ENCODE peak calls at places on chromosome 4, in five cellular contexts. D is GM20000, L is kidney, H is kidney epithelial cell, C is pulmonary artery endothelial cell. F is an unnamed sample.
A peak's percentile ranks its signal among the peaks of the same experiment; 100 is the strongest.

GRCh38 chr4:103305355-103305754 is 107.2 kb upstream of the CENPE start:
- DNase-seq in D (no peak), L (no peak), H (no peak), C (no peak), F (no peak)

GRCh38 chr4:41178372-41179085 is 35.8 kb downstream of the APBB2 start:
- DNase-seq in D (no peak), L (no peak), H (no peak), C (peak; percentile 52), F (no peak)

GRCh38 chr4:8910100-8910821 is 38.6 kb upstream of the HMX1 start:
- DNase-seq in D (no peak), L (peak; percentile 45), H (no peak), C (no peak), F (no peak)

GRCh38 chr4:131499139-131499873 is 1649.8 kb upstream of the PCDH10 start:
- DNase-seq in D (no peak), L (no peak), H (peak; percentile 28), C (no peak), F (no peak)

GRCh38 chr4:89175611-89176010 is 64.3 kb downstream of the TIGD2 start:
- DNase-seq in D (no peak), L (no peak), H (no peak), C (no peak), F (no peak)

GRCh38 chr4:16916719-16917337 is 18.4 kb upstream of the LDB2 start:
- DNase-seq in D (peak; percentile 59), L (no peak), H (no peak), C (no peak), F (peak; percentile 71)

GRCh38 chr4:37446016-37446415 is 201.5 kb downstream of the NWD2 start:
- DNase-seq in D (no peak), L (no peak), H (peak; percentile 12), C (no peak), F (no peak)

GRCh38 chr4:85747871-85748491 is 273.0 kb downstream of the ARHGAP24 start:
- DNase-seq in D (peak; percentile 47), L (no peak), H (peak; percentile 67), C (peak; percentile 46), F (peak; percentile 40)

GRCh38 chr4:67198757-67199156 is 346.5 kb downstream of the CENPC start:
- DNase-seq in D (no peak), L (no peak), H (peak; percentile 18), C (no peak), F (peak; percentile 7)

GRCh38 chr4:5124876-5125275 is 73.6 kb downstream of the STK32B start:
- DNase-seq in D (no peak), L (no peak), H (no peak), C (no peak), F (no peak)

GRCh38 chr4:147480891-147481576 is at the start of gene EDNRA:
- DNase-seq in D (peak; percentile 16), L (peak; percentile 83), H (no peak), C (no peak), F (no peak)

GRCh38 chr4:10963958-10964705 is 279.6 kb upstream of the CLNK start:
- DNase-seq in D (no peak), L (no peak), H (no peak), C (no peak), F (no peak)

GRCh38 chr4:18698119-18698883 is 676.7 kb upstream of the LCORL start:
- DNase-seq in D (no peak), L (no peak), H (no peak), C (no peak), F (no peak)

GRCh38 chr4:132809298-132810032 is 339.6 kb upstream of the PCDH10 start:
- DNase-seq in D (no peak), L (no peak), H (no peak), C (no peak), F (peak; percentile 12)

GRCh38 chr4:3251691-3252479 is 2.9 kb downstream of the MSANTD1 start:
- DNase-seq in D (no peak), L (peak; percentile 68), H (no peak), C (no peak), F (no peak)

GRCh38 chr4:184383497-184384055 is 90.8 kb downstream of the IRF2 start:
- DNase-seq in D (no peak), L (no peak), H (peak; percentile 65), C (peak; percentile 76), F (no peak)

GRCh38 chr4:173211838-173212237 is 43.2 kb downstream of the GALNT7 start:
- DNase-seq in D (no peak), L (no peak), H (peak; percentile 52), C (no peak), F (no peak)

GRCh38 chr4:187304131-187304530 is 580.5 kb upstream of the FAT1 start:
- DNase-seq in D (no peak), L (no peak), H (no peak), C (no peak), F (no peak)

GRCh38 chr4:1686440-1687036 is 2.4 kb upstream of the FAM53A start:
- DNase-seq in D (no peak), L (no peak), H (no peak), C (no peak), F (no peak)

GRCh38 chr4:119643306-119644042 is 14.9 kb upstream of the PDE5A start:
- DNase-seq in D (no peak), L (no peak), H (no peak), C (no peak), F (no peak)

GRCh38 chr4:41590591-41590990 is 52.6 kb downstream of the LIMCH1 start:
- DNase-seq in D (no peak), L (no peak), H (peak; percentile 64), C (no peak), F (no peak)

GRCh38 chr4:164731827-164732474 is 22.0 kb upstream of the SMIM31 start:
- DNase-seq in D (peak; percentile 60), L (no peak), H (no peak), C (no peak), F (no peak)

GRCh38 chr4:3043272-3044020 is 30.9 kb downstream of the HTT-AS start:
- DNase-seq in D (no peak), L (peak; percentile 16), H (no peak), C (no peak), F (no peak)

GRCh38 chr4:37803348-37803973 is 23.0 kb upstream of the PGM2 start:
- DNase-seq in D (peak; percentile 53), L (no peak), H (no peak), C (no peak), F (no peak)

GRCh38 chr4:184096561-184097239 is 121.0 kb downstream of the ENPP6 start:
- DNase-seq in D (no peak), L (no peak), H (no peak), C (no peak), F (no peak)

GRCh38 chr4:155745984-155746383 is 12.8 kb upstream of the GUCY1B1 start:
- DNase-seq in D (no peak), L (no peak), H (peak; percentile 76), C (no peak), F (no peak)

GRCh38 chr4:38967260-38968095 is 64.7 kb downstream of the TMEM156 start:
- DNase-seq in D (no peak), L (no peak), H (peak; percentile 90), C (no peak), F (no peak)

GRCh38 chr4:151541438-151542071 is 132.6 kb downstream of the FHIP1A start:
- DNase-seq in D (no peak), L (no peak), H (no peak), C (no peak), F (no peak)

GRCh38 chr4:8163026-8163425 is 4.4 kb upstream of the ABLIM2 start:
- DNase-seq in D (no peak), L (peak; percentile 71), H (no peak), C (no peak), F (no peak)

GRCh38 chr4:175971393-175972179 is 94.1 kb upstream of the WDR17 start:
- DNase-seq in D (no peak), L (no peak), H (no peak), C (no peak), F (no peak)

GRCh38 chr4:37928896-37929537 is 31.2 kb upstream of the PTTG2 start:
- DNase-seq in D (no peak), L (no peak), H (no peak), C (no peak), F (no peak)

GRCh38 chr4:88526221-88526815 is 2.7 kb upstream of the PYURF start:
- DNase-seq in D (peak; percentile 42), L (no peak), H (no peak), C (no peak), F (no peak)

GRCh38 chr4:7894677-7895181 is 44.9 kb downstream of the AFAP1 start:
- DNase-seq in D (no peak), L (no peak), H (no peak), C (no peak), F (no peak)

GRCh38 chr4:173411106-173411703 is 12.3 kb upstream of the SCRG1 start:
- DNase-seq in D (no peak), L (no peak), H (no peak), C (no peak), F (no peak)

GRCh38 chr4:14888790-14889189 is 113.5 kb upstream of the CPEB2 start:
- DNase-seq in D (no peak), L (no peak), H (no peak), C (no peak), F (no peak)

GRCh38 chr4:151049430-151049884 is 34.4 kb upstream of the LRBA start:
- DNase-seq in D (no peak), L (no peak), H (no peak), C (no peak), F (peak; percentile 92)

F was measured in iPS DF 19.7.